ENCODE peak calls at places on chromosome 19, in ten cellular contexts. Q is omental fat pad, X is right atrium auricular region, W is pancreas, B is spleen, N is psoas muscle, R is neural progenitor cell, V is H9, T is heart left ventricle, I is A549. Z is an unnamed sample.
A peak's percentile ranks its signal among the peaks of the same experiment; 100 is the strongest.

GRCh38 chr19:54345938-54346386 is 7.0 kb upstream of the LILRA4 start:
- DNase-seq in B (no peak), T (no peak), N (no peak), W (no peak), V (no peak), X (no peak), Q (no peak), R (no peak), I (no peak), Z (no peak)

GRCh38 chr19:17553256-17553655 is 2.2 kb upstream of the COLGALT1 start:
- DNase-seq in Q (no peak), I (no peak), T (no peak), R (peak; percentile 15), V (peak; percentile 41), X (peak; percentile 79), N (peak; percentile 84), W (peak; percentile 37), B (no peak), Z (no peak)

GRCh38 chr19:42317535-42317934 is 4.4 kb downstream of the TMEM145 start:
- DNase-seq in X (no peak), R (no peak), I (no peak), T (no peak), V (no peak), N (no peak), B (no peak), Q (no peak), W (no peak), Z (no peak)

GRCh38 chr19:18785179-18786124 is 5.7 kb downstream of the COMP start:
- DNase-seq in Q (peak; percentile 48), W (peak; percentile 77), B (no peak), X (peak; percentile 75), T (peak; percentile 87), V (peak; percentile 89), R (peak; percentile 94), I (peak; percentile 66), N (peak; percentile 91), Z (peak; percentile 97)

GRCh38 chr19:43779147-43779819 is 1.5 kb downstream of the KCNN4 start:
- DNase-seq in B (peak; percentile 86), V (no peak), W (no peak), N (peak; percentile 35), I (no peak), R (no peak), T (no peak), Q (no peak), X (no peak), Z (no peak)

GRCh38 chr19:19170053-19170945 is at the start of gene MEF2B:
- DNase-seq in X (peak; percentile 80), R (peak; percentile 94), Q (peak; percentile 51), V (peak; percentile 94), W (peak; percentile 70), N (peak; percentile 89), B (peak; percentile 93), T (peak; percentile 89), I (no peak), Z (peak; percentile 92)

GRCh38 chr19:42185281-42185680 is 32.2 kb downstream of the DEDD2 start:
- DNase-seq in Q (no peak), I (no peak), R (no peak), V (no peak), B (no peak), T (no peak), X (no peak), N (no peak), W (no peak), Z (no peak)

GRCh38 chr19:45171211-45171623 is 6.8 kb downstream of the TRAPPC6A start:
- DNase-seq in B (no peak), R (no peak), W (no peak), X (no peak), V (no peak), I (no peak), T (no peak), N (no peak), Q (no peak), Z (no peak)

GRCh38 chr19:41926861-41927809 is 1.1 kb downstream of the ERFL start:
- DNase-seq in N (no peak), I (no peak), V (no peak), X (no peak), R (no peak), B (no peak), T (no peak), W (no peak), Q (no peak), Z (no peak)

GRCh38 chr19:16457195-16457953 is 14.4 kb downstream of the EPS15L1 start:
- DNase-seq in T (peak; percentile 81), V (no peak), W (no peak), R (peak; percentile 23), X (no peak), B (no peak), I (no peak), Q (no peak), N (peak; percentile 76), Z (peak; percentile 54)

GRCh38 chr19:50058425-50058824 is 32.6 kb downstream of the ZNF473 start:
- DNase-seq in R (no peak), Q (no peak), B (no peak), X (no peak), N (no peak), V (no peak), I (no peak), T (no peak), W (no peak), Z (no peak)
- TF ChIP-seq CTCF in R (no peak), Q (no peak), B (no peak), X (no peak), N (no peak), V (no peak), I (no peak), T (no peak), W (no peak), Z (no peak)

GRCh38 chr19:51131780-51132680 is 7.3 kb downstream of the SIGLEC9 start:
- DNase-seq in V (no peak), N (no peak), X (peak; percentile 83), W (no peak), T (no peak), R (peak; percentile 43), I (no peak), B (peak; percentile 86), Q (no peak), Z (no peak)
- TF ChIP-seq CTCF in V (no peak), N (no peak), X (no peak), W (no peak), T (no peak), R (no peak), I (no peak), B (peak; percentile 12), Q (no peak), Z (no peak)

DNA sequence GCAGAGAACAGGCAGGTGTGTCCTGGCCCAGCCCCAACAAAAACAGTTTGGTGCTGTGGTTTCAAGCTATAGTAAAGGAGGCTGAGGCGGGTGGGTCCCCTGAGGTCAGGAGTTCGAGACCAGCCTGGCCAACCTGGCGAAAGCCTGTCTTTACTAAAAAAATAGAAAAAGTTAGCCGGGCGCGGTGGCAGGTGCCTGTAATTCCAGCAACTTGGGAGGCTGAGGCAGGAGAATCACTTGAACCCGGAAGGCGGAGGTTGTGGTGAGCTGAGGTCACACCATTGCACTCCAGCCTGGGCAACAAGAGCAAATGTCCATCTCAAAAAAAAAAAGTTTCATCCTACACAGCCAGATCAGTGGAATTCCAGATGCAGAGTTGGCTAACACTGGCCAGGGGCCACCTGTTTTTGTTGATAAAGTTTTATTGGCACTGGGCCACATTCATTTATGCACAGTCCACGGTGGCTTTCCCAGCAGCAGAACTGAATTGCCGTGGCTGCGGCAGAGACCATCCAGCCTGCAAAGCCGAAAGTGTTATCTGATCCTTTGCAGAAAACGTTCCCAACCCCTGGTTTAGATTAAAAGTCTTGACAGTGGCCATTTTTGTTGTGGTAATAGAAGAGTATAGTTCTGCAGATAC is 8.5 kb downstream of the NCLN start:
- DNase-seq in Q (no peak), X (no peak), V (no peak), T (no peak), I (no peak), B (no peak), R (no peak), N (no peak), W (no peak), Z (no peak)
- TF ChIP-seq CTCF in Q (no peak), X (no peak), V (no peak), T (no peak), I (no peak), B (no peak), R (no peak), N (no peak), W (no peak), Z (no peak)

GRCh38 chr19:2226840-2227360 is 9.2 kb downstream of the PLEKHJ1 start:
- DNase-seq in N (no peak), X (no peak), T (no peak), W (no peak), R (no peak), Q (no peak), V (no peak), I (no peak), B (no peak), Z (no peak)

GRCh38 chr19:2228157-2229030 is 7.7 kb downstream of the PLEKHJ1 start:
- DNase-seq in N (no peak), W (no peak), X (no peak), R (no peak), B (no peak), I (no peak), V (no peak), T (no peak), Q (no peak), Z (no peak)

GRCh38 chr19:2226051-2226839 is 9.9 kb downstream of the PLEKHJ1 start:
- DNase-seq in R (no peak), N (no peak), V (no peak), Q (no peak), I (no peak), T (no peak), X (no peak), W (no peak), B (no peak), Z (no peak)

GRCh38 chr19:2229103-2230028 is 6.8 kb downstream of the PLEKHJ1 start:
- DNase-seq in X (no peak), T (no peak), W (no peak), B (no peak), I (no peak), Q (no peak), R (no peak), N (no peak), V (no peak), Z (no peak)

GRCh38 chr19:2227415-2228156 is 8.5 kb downstream of the PLEKHJ1 start:
- DNase-seq in I (no peak), X (no peak), N (no peak), V (no peak), T (no peak), B (peak; percentile 88), Q (no peak), W (no peak), R (no peak), Z (no peak)
- TF ChIP-seq CTCF in I (no peak), X (no peak), N (no peak), V (no peak), T (no peak), B (no peak), Q (no peak), W (no peak), R (no peak), Z (no peak)

DNA sequence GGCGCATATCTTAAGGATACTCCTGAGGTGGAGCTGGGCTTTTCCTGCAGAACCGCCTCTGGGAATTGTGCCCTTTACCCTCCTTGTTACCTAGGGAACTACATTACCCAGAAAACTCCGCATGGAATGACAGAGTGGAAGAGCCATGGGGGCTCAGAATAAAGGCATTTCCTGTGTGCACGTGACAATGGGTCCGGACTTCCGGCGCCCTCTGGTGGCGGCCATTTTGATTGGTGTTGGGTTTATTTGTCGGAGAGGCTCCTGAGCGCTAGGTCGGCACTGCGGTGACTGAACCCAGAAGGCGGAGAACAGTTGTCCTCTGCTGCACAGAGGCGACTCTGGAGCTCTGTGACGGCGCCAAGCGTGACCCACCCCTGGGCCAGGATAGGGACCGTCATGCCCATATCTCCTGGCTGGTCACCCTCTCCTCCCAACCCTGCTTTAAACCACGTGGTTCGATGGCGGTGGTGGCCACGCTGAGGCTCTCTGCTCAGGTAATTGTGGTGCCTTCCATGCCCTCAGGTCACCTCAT is at the start of gene ZNF587B:
- DNase-seq in B (peak; percentile 84), I (no peak), T (peak; percentile 79), R (peak; percentile 95), V (peak; percentile 96), N (peak; percentile 84), Q (peak; percentile 60), W (no peak), X (peak; percentile 85), Z (peak; percentile 88)
- TF ChIP-seq CTCF in B (peak; percentile 28), I (peak; percentile 11), T (peak; percentile 64), R (peak; percentile 61), V (peak; percentile 49), N (peak; percentile 39), Q (no peak), W (peak; percentile 11), X (peak; percentile 26), Z (peak; percentile 37)